ENCODE peak calls at places on chromosomes 5 and 9, in four cellular contexts. G, P, O and F are unnamed samples.

GRCh38 chr5:123966781-123967180 is 454.8 kb downstream of the CSNK1G3 start:
- DNase-seq in G (no peak), P (no peak), O (no peak), F (no peak)

GRCh38 chr9:92706218-92706940 is 36.4 kb upstream of the IPPK start:
- DNase-seq in G (no peak), P (no peak), O (peak), F (no peak)

GRCh38 chr9:117714282-117714681 is 10.1 kb downstream of the TLR4 start:
- DNase-seq in G (no peak), P (no peak), O (peak), F (no peak)

GRCh38 chr5:10250804-10251276 is 760 bp downstream of the CCT5 start:
- DNase-seq in G (no peak), P (no peak), O (peak), F (no peak)

GRCh38 chr9:110115341-110115820 is 92.6 kb downstream of the C9orf152 start:
- DNase-seq in G (no peak), P (no peak), O (no peak), F (no peak)

GRCh38 chr9:136225748-136226679 is 19.6 kb downstream of the QSOX2 start:
- DNase-seq in G (peak), P (peak), O (peak), F (peak)

GRCh38 chr5:172164773-172165212 is 23.2 kb downstream of the STK10 start:
- DNase-seq in G (no peak), P (no peak), O (no peak), F (no peak)

GRCh38 chr5:171310816-171311697 is 2.0 kb downstream of the TLX3 start:
- DNase-seq in G (no peak), P (no peak), O (no peak), F (no peak)

GRCh38 chr9:133148351-133149129 is 15.2 kb downstream of the GBGT1 start:
- DNase-seq in G (no peak), P (peak), O (peak), F (peak)

GRCh38 chr9:92963831-92964606 is 16.7 kb downstream of the FGD3 start:
- DNase-seq in G (no peak), P (peak), O (peak), F (no peak)

GRCh38 chr5:85249204-85249603 is 864.5 kb upstream of the EDIL3 start:
- DNase-seq in G (no peak), P (no peak), O (no peak), F (no peak)

GRCh38 chr5:44807269-44807668 is 1.5 kb upstream of the MRPS30 start:
- DNase-seq in G (no peak), P (no peak), O (no peak), F (no peak)

GRCh38 chr5:69029292-69029691 is 64.5 kb upstream of the SLC30A5 start:
- DNase-seq in G (no peak), P (no peak), O (no peak), F (no peak)

GRCh38 chr9:100472725-100473261 is at the start of gene TMEFF1:
- DNase-seq in G (no peak), P (peak), O (peak), F (peak)

GRCh38 chr5:180010636-180011035 is 60.9 kb downstream of the RNF130 start:
- DNase-seq in G (no peak), P (no peak), O (no peak), F (no peak)

GRCh38 chr9:79524266-79524665 is 47.5 kb upstream of the TLE4 start:
- DNase-seq in G (no peak), P (no peak), O (no peak), F (no peak)

GRCh38 chr5:141040093-141040762 is 10.9 kb upstream of the PCDHB1 start:
- DNase-seq in G (no peak), P (no peak), O (no peak), F (peak)
- TF ChIP-seq CTCF in G (no peak), P (no peak), O (no peak), F (peak)

DNA sequence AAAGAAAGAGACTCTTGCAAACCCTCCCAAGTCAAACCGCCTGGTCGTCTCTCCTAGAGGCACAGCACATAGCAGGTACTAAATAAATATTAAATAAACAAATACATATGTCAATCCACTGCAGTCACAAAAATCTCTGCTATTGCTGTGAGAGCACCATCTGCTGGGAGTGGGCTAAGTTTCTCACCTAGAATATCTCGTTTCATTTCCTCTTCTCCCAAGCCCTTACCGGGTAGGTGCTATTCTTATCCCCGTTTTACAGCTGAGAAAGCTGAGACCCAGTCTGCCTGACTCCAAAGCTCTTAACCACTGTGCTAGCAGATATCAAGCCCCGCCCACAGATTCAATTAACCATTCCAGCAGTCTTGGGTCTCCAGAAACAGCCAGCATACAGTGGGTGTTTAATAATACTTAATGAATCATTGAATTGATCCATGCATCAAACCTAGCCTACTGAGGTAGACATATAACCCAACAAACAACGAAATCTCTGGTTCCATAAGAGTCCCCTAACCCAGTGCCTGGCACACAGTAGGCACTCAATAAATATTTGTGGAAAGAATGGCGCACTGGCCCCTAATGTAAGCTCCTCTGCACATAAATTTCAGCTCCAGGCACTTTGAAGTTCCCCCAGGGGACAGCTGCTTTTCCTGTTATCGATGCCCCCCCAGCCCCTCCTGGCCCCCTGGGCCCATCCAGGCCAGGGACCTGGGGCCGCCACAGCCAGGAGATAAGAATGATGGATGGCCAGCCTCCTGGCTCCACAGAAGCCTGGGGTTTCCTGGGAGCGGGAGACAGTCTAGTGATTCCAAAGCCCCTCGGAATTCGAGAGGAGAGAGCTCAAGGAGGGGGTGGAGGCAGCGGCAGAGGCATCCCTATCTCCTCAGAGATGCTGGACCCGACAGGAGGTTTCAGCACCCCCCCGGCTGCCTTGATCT is 98.1 kb upstream of the HAND1 start:
- DNase-seq in G (no peak), P (no peak), O (no peak), F (peak)
- TF ChIP-seq CTCF in G (no peak), P (no peak), O (no peak), F (no peak)

GRCh38 chr5:146947181-146947941 is 68.8 kb upstream of the PPP2R2B start:
- DNase-seq in G (no peak), P (no peak), O (peak), F (no peak)
- TF ChIP-seq CTCF in G (no peak), P (no peak), O (no peak), F (peak)

DNA sequence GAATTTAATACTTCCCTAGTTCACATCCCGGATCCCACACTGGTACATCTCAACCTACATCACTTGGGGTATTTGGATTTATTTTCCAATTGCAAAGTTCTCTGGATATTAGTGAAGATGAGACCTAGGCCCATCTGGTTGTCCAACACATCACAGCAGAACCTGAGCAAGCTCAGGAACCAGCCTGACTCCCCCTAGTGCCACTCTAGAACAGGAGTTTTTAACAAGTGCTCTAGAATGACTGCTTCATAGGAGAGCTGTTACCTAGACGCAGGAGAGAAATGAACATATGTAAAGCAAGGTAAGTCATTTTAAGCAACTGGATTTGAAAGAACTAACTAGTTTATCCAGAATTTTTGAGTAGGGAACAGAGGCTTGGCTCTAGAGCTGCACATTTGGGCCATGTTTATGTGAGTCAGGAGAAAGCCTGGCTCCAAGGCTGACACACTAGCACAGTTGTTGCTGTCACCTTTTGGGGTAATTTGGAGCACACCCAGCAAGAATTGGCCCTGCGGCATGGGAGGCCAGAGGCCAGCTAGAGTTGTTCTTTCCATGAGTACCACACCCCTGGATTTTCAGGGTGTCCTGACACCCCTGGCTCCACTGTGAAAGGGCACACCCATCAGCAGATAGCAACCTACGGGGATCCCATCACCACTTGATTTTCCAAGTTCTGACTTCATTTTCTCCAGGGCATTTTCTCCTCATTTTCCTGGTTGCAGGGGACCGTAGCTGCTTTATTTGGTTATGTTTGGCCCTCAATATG is 110.9 kb upstream of the LPAR1 start:
- DNase-seq in G (no peak), P (no peak), O (no peak), F (no peak)
- TF ChIP-seq CTCF in G (no peak), P (no peak), O (no peak), F (no peak)

GRCh38 chr5:90777959-90778358 is 219.4 kb downstream of the ADGRV1 start:
- DNase-seq in G (no peak), P (no peak), O (no peak), F (no peak)

GRCh38 chr5:90786756-90787155 is 228.2 kb downstream of the ADGRV1 start:
- DNase-seq in G (no peak), P (no peak), O (no peak), F (no peak)

DNA sequence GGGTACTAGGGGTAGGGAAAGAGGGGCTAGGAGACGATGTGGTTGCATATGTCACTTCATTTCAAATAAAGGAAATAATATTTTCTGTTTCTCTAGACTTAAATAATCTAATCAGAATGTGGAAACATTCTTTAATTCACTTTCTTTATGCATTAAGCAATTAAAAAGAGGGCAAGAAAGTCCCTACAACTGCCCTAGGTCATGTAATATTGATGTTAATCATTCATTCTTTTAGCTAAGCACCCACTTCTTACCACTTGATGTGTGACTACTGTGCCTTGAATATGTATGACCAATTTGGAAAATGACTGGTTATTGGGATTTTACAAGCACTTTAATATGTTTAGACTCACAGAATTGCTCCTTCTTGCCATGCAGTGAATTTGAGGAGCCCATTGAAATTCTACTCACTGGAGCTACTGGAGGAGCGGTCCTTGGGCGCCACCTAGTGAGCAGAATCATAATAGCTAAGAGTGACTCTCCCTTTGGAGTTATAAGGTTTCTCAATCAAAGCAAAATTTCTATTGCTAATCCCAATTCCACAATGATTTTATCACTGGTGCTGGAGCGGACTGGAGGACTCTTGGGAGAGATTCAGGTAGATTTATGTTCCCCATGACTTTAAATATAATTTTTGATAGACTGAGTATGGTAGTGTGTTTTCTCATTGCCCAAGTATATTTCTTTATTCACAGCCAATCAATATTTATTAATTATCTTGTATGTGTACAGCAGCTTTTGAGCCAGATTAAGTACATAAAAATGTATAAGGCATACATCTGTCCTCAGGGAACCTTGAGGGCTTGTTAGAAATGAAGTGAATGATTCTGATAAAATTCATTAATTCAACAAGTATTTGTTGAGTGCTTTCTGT is 225.1 kb downstream of the ADGRV1 start:
- DNase-seq in G (peak), P (peak), O (peak), F (peak)
- TF ChIP-seq CTCF in G (peak), P (peak), O (peak), F (peak)

DNA sequence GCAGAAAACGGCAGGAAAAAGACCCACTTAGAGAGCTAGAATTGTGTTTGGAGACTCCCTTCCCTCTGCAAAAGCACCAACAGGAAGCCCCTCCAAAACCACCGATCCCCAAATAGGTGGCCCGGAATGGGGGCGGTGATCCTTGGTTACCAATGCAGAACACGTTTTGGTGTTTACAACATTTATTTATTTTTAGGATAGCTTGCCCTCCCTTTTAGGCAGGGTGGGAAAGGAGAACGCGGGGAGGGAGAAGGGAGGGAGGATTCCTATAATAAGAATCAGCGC is 579 bp upstream of the NTRK2 start:
- DNase-seq in G (no peak), P (no peak), O (no peak), F (no peak)
- TF ChIP-seq CTCF in G (no peak), P (no peak), O (no peak), F (no peak)